ENCODE peak calls at places on chromosomes 16 and 17, in ten cellular contexts. O is mesenchymal stem cell; Z is cardiac fibroblast; B is IMR-90; J is CD8-positive, alpha-beta memory T cell; I is OCI-LY7; S is LNCaP clone FGC; H is epithelial cell of esophagus; K is skeletal muscle cell; Q is PC-9. M is an unnamed sample.

GRCh38 chr17:30363715-30364202 is 15.0 kb upstream of the CPD start:
- DNase-seq in O (peak), Z (peak), B (peak), J (peak), I (peak), S (no peak), H (peak), K (peak), Q (peak), M (no peak)

GRCh38 chr16:51152691-51153261 is 1.7 kb upstream of the SALL1 start:
- DNase-seq in O (peak), Z (no peak), B (peak), J (no peak), I (no peak), S (no peak), H (no peak), K (no peak), Q (no peak), M (no peak)

GRCh38 chr16:88282221-88283041 is 100.3 kb upstream of the ZNF469 start:
- DNase-seq in O (peak), Z (peak), B (peak), J (no peak), I (no peak), S (no peak), H (no peak), K (no peak), Q (no peak), M (no peak)

GRCh38 chr16:23148513-23149266 is 562 bp downstream of the USP31 start:
- DNase-seq in O (peak), Z (peak), B (peak), J (peak), I (peak), S (no peak), H (peak), K (no peak), Q (no peak), M (peak)

GRCh38 chr17:44308865-44309264 is 464 bp downstream of the RUNDC3A start:
- DNase-seq in O (no peak), Z (no peak), B (no peak), J (no peak), I (no peak), S (no peak), H (no peak), K (no peak), Q (no peak), M (no peak)

GRCh38 chr17:64083093-64083492 is 46.9 kb downstream of the ERN1 start:
- DNase-seq in O (no peak), Z (no peak), B (no peak), J (no peak), I (no peak), S (no peak), H (no peak), K (no peak), Q (no peak), M (no peak)

GRCh38 chr17:78343099-78343432 is 16.8 kb downstream of the SOCS3 start:
- DNase-seq in O (peak), Z (peak), B (peak), J (no peak), I (no peak), S (no peak), H (no peak), K (no peak), Q (no peak), M (peak)

GRCh38 chr17:49035470-49036269 is 38.5 kb downstream of the IGF2BP1 start:
- DNase-seq in O (peak), Z (peak), B (peak), J (no peak), I (peak), S (no peak), H (peak), K (no peak), Q (no peak), M (peak)

GRCh38 chr16:86405319-86405718 is 105.0 kb upstream of the FOXF1 start:
- DNase-seq in O (peak), Z (no peak), B (peak), J (no peak), I (no peak), S (no peak), H (no peak), K (no peak), Q (no peak), M (no peak)

GRCh38 chr16:88920618-88921602 is 54.5 kb upstream of the PABPN1L start:
- DNase-seq in O (peak), Z (peak), B (peak), J (no peak), I (no peak), S (peak), H (no peak), K (no peak), Q (no peak), M (peak)

GRCh38 chr17:7888184-7888920 is at the start of gene CHD3:
- DNase-seq in O (peak), Z (peak), B (peak), J (peak), I (no peak), S (peak), H (peak), K (no peak), Q (peak), M (no peak)

GRCh38 chr17:12627776-12628491 is 37.8 kb upstream of the MYOCD start:
- DNase-seq in O (peak), Z (peak), B (peak), J (no peak), I (no peak), S (no peak), H (peak), K (peak), Q (no peak), M (no peak)

GRCh38 chr17:13576661-13577526 is 24.8 kb downstream of the HS3ST3A1 start:
- DNase-seq in O (no peak), Z (peak), B (no peak), J (no peak), I (peak), S (no peak), H (no peak), K (no peak), Q (no peak), M (no peak)

GRCh38 chr17:61057257-61057656 is 342.4 kb upstream of the TBX2 start:
- DNase-seq in O (no peak), Z (no peak), B (no peak), J (no peak), I (no peak), S (no peak), H (peak), K (no peak), Q (no peak), M (no peak)

GRCh38 chr16:86484240-86484639 is 26.1 kb upstream of the FOXF1 start:
- DNase-seq in O (no peak), Z (no peak), B (no peak), J (no peak), I (no peak), S (no peak), H (no peak), K (no peak), Q (no peak), M (peak)

GRCh38 chr16:13112639-13113038 is 211.2 kb downstream of the SHISA9 start:
- DNase-seq in O (no peak), Z (no peak), B (no peak), J (no peak), I (no peak), S (no peak), H (no peak), K (no peak), Q (no peak), M (no peak)

GRCh38 chr16:53084141-53084541 is 29.4 kb downstream of the CHD9 start:
- DNase-seq in O (no peak), Z (no peak), B (no peak), J (no peak), I (no peak), S (no peak), H (peak), K (no peak), Q (no peak), M (peak)

GRCh38 chr17:72187544-72187943 is 66.7 kb downstream of the SOX9 start:
- DNase-seq in O (no peak), Z (peak), B (peak), J (no peak), I (no peak), S (no peak), H (no peak), K (peak), Q (no peak), M (peak)

GRCh38 chr17:29592850-29593545 is at the start of gene ANKRD13B:
- DNase-seq in O (no peak), Z (no peak), B (no peak), J (peak), I (peak), S (no peak), H (no peak), K (no peak), Q (peak), M (peak)

GRCh38 chr17:27741361-27741861 is 58.9 kb downstream of the NOS2 start:
- DNase-seq in O (no peak), Z (no peak), B (peak), J (no peak), I (no peak), S (no peak), H (peak), K (no peak), Q (no peak), M (peak)

GRCh38 chr17:75078097-75079022 is 9.4 kb upstream of the SLC16A5 start:
- DNase-seq in O (peak), Z (peak), B (peak), J (no peak), I (no peak), S (no peak), H (peak), K (no peak), Q (peak), M (peak)

GRCh38 chr17:49442051-49442450 is 27.4 kb upstream of the PHB1 start:
- DNase-seq in O (no peak), Z (no peak), B (no peak), J (no peak), I (no peak), S (no peak), H (no peak), K (no peak), Q (no peak), M (no peak)

GRCh38 chr17:35915153-35915969 is 15.2 kb downstream of the RDM1 start:
- DNase-seq in O (no peak), Z (no peak), B (no peak), J (no peak), I (no peak), S (no peak), H (peak), K (no peak), Q (no peak), M (no peak)

GRCh38 chr17:28711723-28712036 is at the start of gene PROCA1:
- DNase-seq in O (no peak), Z (no peak), B (no peak), J (no peak), I (no peak), S (no peak), H (no peak), K (no peak), Q (no peak), M (no peak)

GRCh38 chr17:77376795-77377751 is 236.3 kb downstream of the SEC14L1 start:
- DNase-seq in O (no peak), Z (peak), B (peak), J (no peak), I (no peak), S (peak), H (no peak), K (no peak), Q (no peak), M (no peak)

GRCh38 chr17:7330099-7331015 is 1.2 kb upstream of the NEURL4 start:
- DNase-seq in O (peak), Z (peak), B (peak), J (peak), I (peak), S (no peak), H (peak), K (no peak), Q (peak), M (peak)

DNA sequence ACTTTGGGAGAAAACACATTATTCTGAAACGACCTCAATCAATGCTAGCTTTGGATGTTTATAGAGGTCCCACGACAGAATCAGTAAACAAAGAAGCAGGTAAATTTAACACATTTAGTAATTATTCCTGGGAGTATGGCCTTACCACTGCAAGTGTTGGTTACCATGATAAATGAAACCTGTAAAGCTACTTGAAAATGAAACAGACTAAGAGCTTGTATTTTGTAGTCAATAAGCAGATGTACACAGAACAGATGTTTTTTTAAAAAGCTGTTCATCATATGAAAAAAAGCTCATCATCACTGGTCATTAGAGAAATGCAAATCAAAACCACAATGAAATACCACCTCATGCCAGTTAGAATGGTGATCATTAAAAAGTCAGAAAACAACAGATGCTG is 295.3 kb upstream of the XYLT1 start:
- DNase-seq in O (no peak), Z (no peak), B (no peak), J (no peak), I (no peak), S (no peak), H (no peak), K (no peak), Q (no peak), M (no peak)
- H3K4me3 ChIP-seq in O (no peak), Z (no peak), B (no peak), J (no peak), I (no peak), S (no peak), H (no peak), K (no peak), Q (no peak), M (no peak)

GRCh38 chr17:42565523-42566214 is 1.2 kb upstream of the MLX start:
- DNase-seq in O (no peak), Z (no peak), B (no peak), J (no peak), I (no peak), S (no peak), H (no peak), K (no peak), Q (no peak), M (no peak)

GRCh38 chr17:42564815-42565522 is 1.9 kb upstream of the MLX start:
- DNase-seq in O (no peak), Z (no peak), B (no peak), J (no peak), I (no peak), S (no peak), H (no peak), K (no peak), Q (no peak), M (no peak)

GRCh38 chr17:42566873-42567573 is at the start of gene MLX:
- DNase-seq in O (peak), Z (peak), B (peak), J (peak), I (peak), S (peak), H (peak), K (peak), Q (peak), M (peak)

GRCh38 chr17:42568341-42569111 is 1.6 kb downstream of the MLX start:
- DNase-seq in O (no peak), Z (no peak), B (no peak), J (no peak), I (no peak), S (no peak), H (no peak), K (no peak), Q (no peak), M (no peak)

DNA sequence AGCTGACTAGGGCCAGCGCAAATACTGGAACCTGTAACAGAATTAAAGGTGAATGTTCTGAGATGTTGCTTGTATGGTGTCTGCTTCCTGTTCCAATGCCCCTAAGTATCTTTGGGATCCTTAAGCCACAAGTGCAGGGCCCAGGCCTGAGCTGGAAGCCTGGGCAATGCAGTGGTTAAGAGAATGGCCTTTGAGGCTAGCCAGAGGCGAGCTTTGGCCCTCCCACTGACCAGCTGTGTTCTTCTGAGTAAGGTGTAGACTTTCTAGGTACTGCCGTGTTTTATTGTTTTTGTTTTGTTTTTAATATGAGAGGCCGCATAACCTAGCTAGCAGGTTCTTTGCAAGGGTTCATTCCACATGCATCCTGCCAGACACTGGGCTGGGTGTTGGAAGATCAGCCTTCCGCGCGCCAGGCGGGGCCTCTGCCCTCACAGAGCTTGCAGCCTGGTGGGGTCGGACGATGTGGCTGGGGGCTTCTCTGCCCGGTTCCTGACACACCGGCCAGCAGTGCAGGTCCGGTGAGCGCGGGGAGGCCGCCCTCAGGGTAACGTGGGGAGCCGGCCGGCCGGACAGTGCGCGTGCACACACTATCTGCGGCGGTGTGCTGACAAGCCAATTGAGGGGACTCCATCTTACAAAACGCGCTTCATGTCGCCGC is 556 bp upstream of the MLX start:
- DNase-seq in O (no peak), Z (no peak), B (no peak), J (no peak), I (no peak), S (no peak), H (no peak), K (no peak), Q (no peak), M (no peak)
- H3K4me3 ChIP-seq in O (peak), Z (peak), B (peak), J (peak), I (peak), S (peak), H (peak), K (peak), Q (peak), M (peak)

GRCh38 chr17:65556910-65557348 is 4.5 kb downstream of the AXIN2 start:
- DNase-seq in O (peak), Z (no peak), B (no peak), J (no peak), I (no peak), S (no peak), H (no peak), K (no peak), Q (no peak), M (no peak)
- H3K4me3 ChIP-seq in O (no peak), Z (no peak), B (no peak), J (peak), I (no peak), S (no peak), H (no peak), K (no peak), Q (no peak), M (no peak)

DNA sequence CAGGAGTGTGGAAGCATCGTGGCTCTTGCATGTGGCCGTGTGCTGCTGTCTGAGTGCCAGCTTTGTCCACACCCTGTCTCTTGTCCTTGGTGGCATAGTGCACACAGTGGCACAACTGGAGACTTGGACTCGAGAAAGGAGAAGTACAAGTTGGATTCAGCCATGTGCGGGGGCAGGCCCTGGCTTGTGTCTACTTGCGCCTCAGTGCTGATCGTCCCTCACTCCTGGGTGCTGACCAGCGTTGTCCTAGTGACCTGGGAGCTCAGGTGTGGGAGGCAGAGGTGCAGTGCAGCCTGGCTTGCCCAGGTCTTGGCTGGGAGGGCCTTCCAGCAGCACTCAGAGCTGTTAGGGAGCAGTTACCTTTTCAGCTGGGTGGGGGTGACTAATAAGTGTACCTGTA is 20.6 kb downstream of the MPRIP start:
- DNase-seq in O (no peak), Z (no peak), B (no peak), J (no peak), I (no peak), S (no peak), H (peak), K (no peak), Q (no peak), M (no peak)
- H3K4me3 ChIP-seq in O (no peak), Z (no peak), B (no peak), J (no peak), I (no peak), S (no peak), H (no peak), K (no peak), Q (no peak), M (no peak)

DNA sequence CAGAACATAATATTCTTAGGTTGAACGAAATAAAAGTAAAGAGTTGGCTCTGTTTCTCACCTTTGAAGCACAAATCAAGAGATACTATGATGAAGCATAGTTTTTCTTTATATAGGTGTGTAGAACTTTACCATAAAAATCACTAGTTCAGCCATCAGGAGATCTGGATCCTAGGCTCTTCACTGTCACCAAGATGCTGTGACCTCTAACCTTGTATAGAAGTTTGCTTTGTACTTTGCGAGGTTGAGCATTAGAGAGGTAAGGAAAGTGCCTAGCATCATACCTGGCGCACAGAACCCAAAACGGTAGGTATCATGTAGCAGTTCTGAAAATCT is 553 bp upstream of the CDC6 start:
- DNase-seq in O (no peak), Z (no peak), B (no peak), J (no peak), I (no peak), S (no peak), H (no peak), K (no peak), Q (no peak), M (no peak)
- H3K4me3 ChIP-seq in O (no peak), Z (no peak), B (peak), J (peak), I (peak), S (peak), H (peak), K (no peak), Q (no peak), M (peak)

GRCh38 chr16:2486645-2487516 is 12.0 kb downstream of the TBC1D24 start:
- DNase-seq in O (no peak), Z (no peak), B (peak), J (peak), I (peak), S (no peak), H (peak), K (no peak), Q (no peak), M (no peak)
- H3K4me3 ChIP-seq in O (no peak), Z (no peak), B (no peak), J (no peak), I (no peak), S (no peak), H (no peak), K (no peak), Q (no peak), M (no peak)

GRCh38 chr16:79600636-79601091 is at the start of gene MAF:
- DNase-seq in O (peak), Z (peak), B (peak), J (peak), I (peak), S (peak), H (peak), K (peak), Q (no peak), M (peak)
- H3K4me3 ChIP-seq in O (peak), Z (peak), B (peak), J (peak), I (peak), S (peak), H (peak), K (peak), Q (no peak), M (peak)

GRCh38 chr16:789451-789850 is 1.0 kb downstream of the CHTF18 start:
- DNase-seq in O (no peak), Z (no peak), B (no peak), J (no peak), I (no peak), S (no peak), H (no peak), K (no peak), Q (no peak), M (no peak)
- H3K4me3 ChIP-seq in O (peak), Z (peak), B (no peak), J (no peak), I (peak), S (peak), H (peak), K (peak), Q (peak), M (peak)